ENCODE peak calls at places on chromosomes 13 and 19, in six cellular contexts. H, M, A, F, W and I are unnamed samples.

GRCh38 chr13:44764334-44764733 is 188.2 kb upstream of the TSC22D1 start:
- DNase-seq in F (no peak), A (no peak), H (no peak), M (no peak), W (no peak), I (no peak)

GRCh38 chr13:104984296-104984818 is 1551.1 kb downstream of the EFNB2 start:
- DNase-seq in W (peak; percentile 1), A (peak; percentile 14), H (no peak), F (peak; percentile 2), M (peak; percentile 19), I (peak; percentile 11)

GRCh38 chr19:43331435-43332010 is 22.0 kb upstream of the CD177 start:
- DNase-seq in F (no peak), M (no peak), A (no peak), W (no peak), H (no peak), I (no peak)

GRCh38 chr19:42528354-42529247 is at the start of gene CEACAM1:
- DNase-seq in W (peak; percentile 37), F (peak; percentile 21), M (no peak), H (no peak), A (no peak), I (peak; percentile 70)

GRCh38 chr13:51823861-51824260 is 19.9 kb upstream of the DHRS12 start:
- DNase-seq in M (no peak), A (no peak), H (no peak), F (no peak), W (no peak), I (no peak)

GRCh38 chr13:64428196-64428595 is 2801.9 kb downstream of the PCDH9 start:
- DNase-seq in F (no peak), H (no peak), M (no peak), W (no peak), A (no peak), I (no peak)

GRCh38 chr19:1451916-1452801 is 2.2 kb downstream of the APC2 start:
- DNase-seq in F (no peak), W (no peak), A (no peak), M (peak; percentile 89), H (no peak), I (no peak)

GRCh38 chr13:25987987-25988386 is 63.8 kb downstream of the SHISA2 start:
- DNase-seq in A (no peak), F (no peak), M (no peak), H (no peak), W (no peak), I (no peak)

GRCh38 chr13:36074659-36075058 is 56.5 kb downstream of the DCLK1 start:
- DNase-seq in A (no peak), H (no peak), W (no peak), F (no peak), M (no peak), I (no peak)

GRCh38 chr13:99357149-99357596 is 50.0 kb upstream of the GPR183 start:
- DNase-seq in H (no peak), F (no peak), W (peak; percentile 40), M (no peak), A (no peak), I (peak; percentile 56)

GRCh38 chr13:50082426-50083283 is 67.4 kb downstream of the KCNRG start:
- DNase-seq in F (peak; percentile 58), A (peak; percentile 65), M (no peak), H (peak; percentile 59), W (peak; percentile 67), I (peak; percentile 70)

GRCh38 chr13:75771818-75772217 is 135.7 kb downstream of the LMO7 start:
- DNase-seq in M (no peak), H (no peak), W (no peak), A (no peak), F (no peak), I (no peak)

GRCh38 chr13:42041017-42041683 is 7.3 kb upstream of the DGKH start:
- DNase-seq in W (peak; percentile 13), A (no peak), H (peak; percentile 40), M (peak; percentile 28), F (peak; percentile 21), I (peak; percentile 62)

GRCh38 chr19:11421607-11422098 is 2.5 kb upstream of the RGL3 start:
- DNase-seq in A (no peak), W (peak; percentile 19), H (peak; percentile 75), F (no peak), M (no peak), I (peak; percentile 90)

GRCh38 chr13:113552079-113552478 is 32.5 kb upstream of the TFDP1 start:
- DNase-seq in A (no peak), M (no peak), W (no peak), H (no peak), F (no peak), I (no peak)

GRCh38 chr13:95343944-95344343 is 42.7 kb upstream of the ABCC4 start:
- DNase-seq in F (no peak), W (no peak), M (no peak), H (no peak), A (no peak), I (no peak)

GRCh38 chr19:12773571-12773970 is 1.8 kb downstream of the HOOK2 start:
- DNase-seq in A (no peak), W (no peak), F (no peak), H (no peak), M (no peak), I (no peak)

GRCh38 chr13:42345367-42345766 is 73.4 kb downstream of the AKAP11 start:
- DNase-seq in M (no peak), F (no peak), A (no peak), H (no peak), W (no peak), I (peak; percentile 37)

GRCh38 chr19:1752757-1753728 is at the start of gene ONECUT3:
- DNase-seq in W (no peak), M (no peak), F (no peak), A (no peak), H (no peak), I (no peak)

GRCh38 chr13:29613101-29613500 is 17.6 kb upstream of the SLC7A1 start:
- DNase-seq in W (no peak), H (no peak), A (no peak), F (no peak), M (no peak), I (no peak)

GRCh38 chr13:50580684-50581305 is 262.7 kb downstream of the DLEU7 start:
- DNase-seq in F (no peak), A (no peak), H (no peak), M (no peak), W (no peak), I (no peak)

GRCh38 chr19:34589730-34590129 is 87.2 kb downstream of the SCGB2B2 start:
- DNase-seq in F (no peak), H (no peak), M (no peak), W (no peak), A (no peak), I (peak; percentile 12)